ENCODE peak calls at places on chromosomes 13 and 19, in five cellular contexts. A is tibial artery, Q is K562, H is Peyer's patch, V is body of pancreas. O is an unnamed sample. For H3K27me3, the result is how much of the 10 kb centered on the place peaks cover.

GRCh38 chr13:78299832-78300623 is 303.3 kb downstream of the POU4F1 start:
- DNase-seq in A (no peak), Q (no peak), H (no peak), V (no peak), O (no peak)

GRCh38 chr19:58555920-58556632 is 1.2 kb upstream of the CHMP2A start:
- DNase-seq in A (no peak), Q (no peak), H (no peak), V (no peak), O (peak)

GRCh38 chr19:29111581-29111980 is 101.4 kb downstream of the UQCRFS1 start:
- DNase-seq in A (no peak), Q (no peak), H (no peak), V (no peak), O (no peak)

GRCh38 chr19:35013820-35014754 is 14.0 kb downstream of the GRAMD1A start:
- DNase-seq in A (no peak), Q (no peak), H (peak), V (peak), O (no peak)

GRCh38 chr13:45224181-45224580 is 23.3 kb upstream of the KCTD4 start:
- DNase-seq in A (no peak), Q (no peak), H (no peak), V (no peak), O (no peak)

GRCh38 chr19:32580901-32581703 is at the start of gene PDCD5:
- DNase-seq in A (peak), Q (peak), H (peak), V (peak), O (peak)

GRCh38 chr13:28954810-28955209 is 134.7 kb downstream of the MTUS2 start:
- DNase-seq in A (no peak), Q (no peak), H (no peak), V (peak), O (no peak)

GRCh38 chr13:65638572-65639168 is 1591.5 kb downstream of the PCDH9 start:
- DNase-seq in A (no peak), Q (peak), H (no peak), V (peak), O (no peak)

GRCh38 chr13:111475488-111475887 is 155.0 kb downstream of the TEX29 start:
- DNase-seq in A (no peak), Q (no peak), H (peak), V (no peak), O (peak)
- H3K27me3 ChIP-seq in A (under half), Q (under half), H (under half), V (under half), O (under half)

DNA sequence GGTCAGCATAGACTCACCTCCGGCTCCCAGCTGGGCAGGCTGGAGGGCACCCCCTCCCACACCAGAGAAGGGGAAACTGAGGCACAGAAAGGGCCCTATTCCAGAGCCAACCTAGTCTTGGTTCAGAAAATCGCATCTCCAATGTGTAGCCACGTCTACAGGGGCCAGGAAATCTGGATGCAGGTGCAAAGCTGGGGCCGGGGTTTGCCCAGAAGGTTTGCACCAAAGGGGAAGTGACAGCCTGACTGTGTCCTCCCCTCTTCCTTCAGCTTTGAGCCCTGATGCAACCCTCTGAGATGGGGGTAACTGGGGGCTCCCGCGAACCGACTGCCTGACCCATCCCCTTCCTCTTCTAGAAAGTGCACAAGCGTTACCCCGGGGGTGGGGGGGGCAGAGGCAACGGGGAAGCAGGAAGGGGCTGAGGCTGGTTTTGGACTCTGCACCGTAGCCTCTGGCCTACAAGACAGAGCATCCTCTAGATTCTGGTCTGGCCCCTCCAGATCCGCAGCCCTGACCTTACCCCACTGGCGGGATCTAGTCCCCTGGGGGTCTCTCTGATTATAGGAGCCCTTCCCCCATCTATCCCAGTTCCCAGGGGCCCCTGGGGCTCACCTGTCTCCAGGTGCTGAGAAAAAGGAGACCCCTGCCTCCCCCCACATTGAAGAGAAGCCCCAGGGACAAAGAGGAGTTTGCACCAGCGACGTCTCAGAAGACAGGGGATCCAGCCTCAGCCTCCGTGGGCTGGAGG is 1.1 kb upstream of the ONECUT3 start:
- DNase-seq in A (no peak), Q (no peak), H (no peak), V (no peak), O (no peak)
- H3K27me3 ChIP-seq in A (under half), Q (under half), H (under half), V (under half), O (half or more)

GRCh38 chr19:50551713-50552187 is 16.5 kb downstream of the LRRC4B start:
- DNase-seq in A (no peak), Q (peak), H (no peak), V (no peak), O (no peak)
- H3K27me3 ChIP-seq in A (under half), Q (under half), H (under half), V (under half), O (under half)

DNA sequence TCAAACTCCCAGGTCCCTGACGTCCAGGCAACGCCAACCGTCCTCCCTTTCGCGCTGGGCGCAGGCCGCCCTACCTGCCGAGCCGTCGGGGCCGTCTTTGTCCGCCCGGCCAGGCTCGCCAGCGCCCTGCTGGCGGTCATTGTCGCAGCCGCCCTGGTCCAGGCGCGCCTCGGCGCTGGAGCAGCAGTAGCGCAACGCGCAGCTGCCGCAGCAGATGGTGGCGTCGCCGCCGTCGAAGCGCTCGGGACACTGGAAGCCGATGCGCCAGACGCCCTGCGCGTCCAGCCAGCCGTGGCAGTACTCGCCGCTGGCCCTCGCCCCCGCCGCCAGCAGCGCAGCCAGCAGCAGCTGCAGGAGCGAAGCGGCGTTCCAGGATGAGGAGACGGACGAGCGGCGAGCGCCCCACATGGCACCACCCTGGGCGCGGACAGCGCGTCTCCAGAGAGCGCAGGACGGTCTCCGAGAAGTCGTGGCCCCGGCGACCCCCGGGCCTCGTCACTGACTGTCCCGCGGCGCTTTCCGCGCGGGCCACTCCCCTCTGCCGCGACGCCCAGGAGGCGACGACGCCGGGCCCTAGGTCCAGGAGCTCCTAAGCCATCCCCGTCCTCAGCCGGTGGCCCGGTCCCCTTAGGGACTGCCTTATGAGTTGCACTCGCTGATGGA is 1.1 kb downstream of the SHISA2 start:
- DNase-seq in A (no peak), Q (no peak), H (no peak), V (no peak), O (no peak)
- H3K27me3 ChIP-seq in A (under half), Q (under half), H (under half), V (under half), O (under half)

GRCh38 chr13:31037351-31037750 is 104.9 kb downstream of the TEX26 start:
- DNase-seq in A (no peak), Q (no peak), H (no peak), V (no peak), O (no peak)
- H3K27me3 ChIP-seq in A (under half), Q (under half), H (under half), V (under half), O (under half)

GRCh38 chr19:55443824-55444719 is 972 bp upstream of the SHISA7 start:
- DNase-seq in A (no peak), Q (peak), H (no peak), V (no peak), O (no peak)
- H3K27me3 ChIP-seq in A (under half), Q (under half), H (under half), V (under half), O (under half)

GRCh38 chr13:38693641-38694040 is 6.8 kb downstream of the FREM2 start:
- DNase-seq in A (no peak), Q (no peak), H (no peak), V (peak), O (no peak)
- H3K27me3 ChIP-seq in A (under half), Q (under half), H (under half), V (under half), O (under half)

O was measured in colonic mucosa.